ENCODE peak calls at places on chromosomes 1 and 21, in nine cellular contexts. One of them, this sample, is unnamed.

GRCh38 chr21:36504067-36505058 is 24.4 kb upstream of the CLDN14 start:
- DNase-seq in esophagus squamous epithelium: no peak
- DNase-seq in GM12878: no peak
- DNase-seq in endodermal cell: no peak
- DNase-seq in heart left ventricle: no peak
- DNase-seq in cardiac muscle cell: peak
- DNase-seq in ascending aorta: no peak
- DNase-seq in AG09309: peak
- DNase-seq in retinal pigment epithelial cell: no peak
- DNase-seq in this sample: peak

GRCh38 chr1:188642585-188643168 is 1813.9 kb downstream of the PLA2G4A start:
- DNase-seq in esophagus squamous epithelium: no peak
- DNase-seq in GM12878: no peak
- DNase-seq in endodermal cell: no peak
- DNase-seq in heart left ventricle: no peak
- DNase-seq in cardiac muscle cell: no peak
- DNase-seq in ascending aorta: no peak
- DNase-seq in AG09309: no peak
- DNase-seq in retinal pigment epithelial cell: no peak
- DNase-seq in this sample: no peak

GRCh38 chr1:55848906-55849305 is 633.7 kb upstream of the USP24 start:
- DNase-seq in esophagus squamous epithelium: no peak
- DNase-seq in GM12878: no peak
- DNase-seq in endodermal cell: peak
- DNase-seq in heart left ventricle: no peak
- DNase-seq in cardiac muscle cell: no peak
- DNase-seq in ascending aorta: no peak
- DNase-seq in AG09309: no peak
- DNase-seq in retinal pigment epithelial cell: no peak
- DNase-seq in this sample: no peak

GRCh38 chr1:154953611-154954038 is 2.3 kb downstream of the PBXIP1 start:
- DNase-seq in esophagus squamous epithelium: no peak
- DNase-seq in GM12878: no peak
- DNase-seq in endodermal cell: no peak
- DNase-seq in heart left ventricle: no peak
- DNase-seq in cardiac muscle cell: peak
- DNase-seq in ascending aorta: no peak
- DNase-seq in AG09309: no peak
- DNase-seq in retinal pigment epithelial cell: no peak
- DNase-seq in this sample: no peak

GRCh38 chr1:906532-907420 is 16.9 kb upstream of the SAMD11 start:
- DNase-seq in esophagus squamous epithelium: no peak
- DNase-seq in GM12878: no peak
- DNase-seq in endodermal cell: peak
- DNase-seq in heart left ventricle: peak
- DNase-seq in cardiac muscle cell: peak
- DNase-seq in ascending aorta: peak
- DNase-seq in AG09309: no peak
- DNase-seq in retinal pigment epithelial cell: no peak
- DNase-seq in this sample: peak

GRCh38 chr1:53135735-53136114 is 6.7 kb downstream of the SLC1A7 start:
- DNase-seq in esophagus squamous epithelium: no peak
- DNase-seq in GM12878: no peak
- DNase-seq in endodermal cell: no peak
- DNase-seq in heart left ventricle: no peak
- DNase-seq in cardiac muscle cell: no peak
- DNase-seq in ascending aorta: no peak
- DNase-seq in AG09309: no peak
- DNase-seq in retinal pigment epithelial cell: no peak
- DNase-seq in this sample: no peak

GRCh38 chr1:56120021-56120420 is 459.3 kb downstream of the PLPP3 start:
- DNase-seq in esophagus squamous epithelium: no peak
- DNase-seq in GM12878: no peak
- DNase-seq in endodermal cell: no peak
- DNase-seq in heart left ventricle: no peak
- DNase-seq in cardiac muscle cell: no peak
- DNase-seq in ascending aorta: no peak
- DNase-seq in AG09309: no peak
- DNase-seq in retinal pigment epithelial cell: no peak
- DNase-seq in this sample: no peak

GRCh38 chr1:34164510-34165381 is at the start of gene CSMD2:
- DNase-seq in esophagus squamous epithelium: no peak
- DNase-seq in GM12878: no peak
- DNase-seq in endodermal cell: peak
- DNase-seq in heart left ventricle: no peak
- DNase-seq in cardiac muscle cell: peak
- DNase-seq in ascending aorta: no peak
- DNase-seq in AG09309: peak
- DNase-seq in retinal pigment epithelial cell: no peak
- DNase-seq in this sample: no peak

GRCh38 chr21:44485796-44486195 is 30.5 kb downstream of the LRRC3 start:
- DNase-seq in esophagus squamous epithelium: no peak
- DNase-seq in GM12878: no peak
- DNase-seq in endodermal cell: no peak
- DNase-seq in heart left ventricle: no peak
- DNase-seq in cardiac muscle cell: no peak
- DNase-seq in ascending aorta: no peak
- DNase-seq in AG09309: no peak
- DNase-seq in retinal pigment epithelial cell: no peak
- DNase-seq in this sample: no peak

GRCh38 chr21:44483288-44484237 is 28.3 kb downstream of the LRRC3 start:
- DNase-seq in esophagus squamous epithelium: no peak
- DNase-seq in GM12878: no peak
- DNase-seq in endodermal cell: no peak
- DNase-seq in heart left ventricle: no peak
- DNase-seq in cardiac muscle cell: no peak
- DNase-seq in ascending aorta: no peak
- DNase-seq in AG09309: peak
- DNase-seq in retinal pigment epithelial cell: no peak
- DNase-seq in this sample: no peak

GRCh38 chr21:44484498-44485253 is 29.4 kb downstream of the LRRC3 start:
- DNase-seq in esophagus squamous epithelium: no peak
- DNase-seq in GM12878: no peak
- DNase-seq in endodermal cell: no peak
- DNase-seq in heart left ventricle: no peak
- DNase-seq in cardiac muscle cell: no peak
- DNase-seq in ascending aorta: no peak
- DNase-seq in AG09309: no peak
- DNase-seq in retinal pigment epithelial cell: no peak
- DNase-seq in this sample: no peak

GRCh38 chr21:44486302-44486701 is 31.0 kb downstream of the LRRC3 start:
- DNase-seq in esophagus squamous epithelium: no peak
- DNase-seq in GM12878: no peak
- DNase-seq in endodermal cell: no peak
- DNase-seq in heart left ventricle: no peak
- DNase-seq in cardiac muscle cell: no peak
- DNase-seq in ascending aorta: no peak
- DNase-seq in AG09309: no peak
- DNase-seq in retinal pigment epithelial cell: no peak
- DNase-seq in this sample: no peak

DNA sequence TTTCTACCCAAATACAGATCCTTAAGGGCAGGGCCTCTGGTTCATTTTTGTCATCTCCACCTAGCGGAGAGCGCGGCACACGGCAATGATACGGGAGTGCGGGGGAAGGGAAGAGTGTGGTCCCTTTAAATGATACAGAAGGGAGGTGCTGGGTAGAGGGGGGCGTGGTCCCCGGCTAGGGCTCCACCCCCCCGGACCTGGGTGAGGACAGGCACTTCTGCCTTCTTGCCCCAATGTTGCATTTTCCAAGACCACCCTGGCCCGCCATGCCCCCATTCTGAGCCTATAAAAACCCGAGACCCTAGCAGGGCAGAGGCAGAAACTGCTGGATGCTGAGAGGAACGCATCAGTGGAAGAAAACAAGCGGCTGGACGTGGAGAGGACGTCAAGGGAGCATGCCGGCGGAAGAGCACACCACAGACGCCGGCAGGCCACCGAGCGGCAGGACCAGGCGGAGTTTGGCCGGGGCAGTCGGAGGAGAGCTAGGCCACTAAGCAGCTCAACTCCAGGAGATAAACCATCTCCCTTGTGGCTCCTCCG is 30.0 kb downstream of the LRRC3 start:
- DNase-seq in esophagus squamous epithelium: no peak
- DNase-seq in GM12878: no peak
- DNase-seq in endodermal cell: peak
- DNase-seq in heart left ventricle: no peak
- DNase-seq in cardiac muscle cell: peak
- DNase-seq in ascending aorta: no peak
- DNase-seq in AG09309: peak
- DNase-seq in retinal pigment epithelial cell: no peak
- DNase-seq in this sample: no peak
- H3K4me3 ChIP-seq in esophagus squamous epithelium: peak
- H3K4me3 ChIP-seq in GM12878: no peak
- H3K4me3 ChIP-seq in endodermal cell: no peak
- H3K4me3 ChIP-seq in heart left ventricle: no peak
- H3K4me3 ChIP-seq in cardiac muscle cell: peak
- H3K4me3 ChIP-seq in ascending aorta: peak
- H3K4me3 ChIP-seq in AG09309: peak
- H3K4me3 ChIP-seq in retinal pigment epithelial cell: peak
- H3K4me3 ChIP-seq in this sample: no peak

DNA sequence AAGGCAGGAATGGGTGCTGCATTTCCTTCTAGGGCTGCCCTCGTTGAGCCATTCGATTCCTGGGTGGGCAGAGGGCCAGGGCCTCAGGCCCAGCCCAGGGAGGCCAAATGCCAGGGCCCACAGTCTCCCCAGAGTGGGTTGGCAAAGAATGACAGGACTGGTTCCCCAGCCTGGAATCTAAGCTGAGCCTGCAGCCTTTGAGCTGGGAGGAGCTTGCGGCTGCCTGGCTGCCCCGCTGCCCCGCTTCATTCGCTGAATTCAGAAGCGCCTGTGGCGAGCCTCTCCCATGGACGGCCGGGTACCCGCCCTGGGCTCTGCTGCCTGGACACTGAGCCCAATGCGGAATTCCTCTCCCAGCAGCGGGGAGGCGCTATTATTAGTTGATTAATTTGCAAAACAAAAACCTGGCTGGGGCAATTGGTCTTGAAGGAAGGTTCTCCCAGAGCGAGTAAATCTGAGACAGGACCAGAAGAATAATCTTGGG is 32.3 kb upstream of the TARDBP start:
- DNase-seq in esophagus squamous epithelium: no peak
- DNase-seq in GM12878: no peak
- DNase-seq in endodermal cell: peak
- DNase-seq in heart left ventricle: peak
- DNase-seq in cardiac muscle cell: peak
- DNase-seq in ascending aorta: peak
- DNase-seq in AG09309: peak
- DNase-seq in retinal pigment epithelial cell: peak
- DNase-seq in this sample: no peak
- TF ChIP-seq CTCF in esophagus squamous epithelium: peak
- TF ChIP-seq CTCF in GM12878: no peak
- TF ChIP-seq CTCF in endodermal cell: peak
- TF ChIP-seq CTCF in heart left ventricle: peak
- TF ChIP-seq CTCF in cardiac muscle cell: peak
- TF ChIP-seq CTCF in ascending aorta: peak
- TF ChIP-seq CTCF in AG09309: peak
- TF ChIP-seq CTCF in retinal pigment epithelial cell: peak
- TF ChIP-seq CTCF in this sample: no peak

GRCh38 chr1:11720033-11720376 is 15.9 kb upstream of the AGTRAP start:
- DNase-seq in esophagus squamous epithelium: no peak
- DNase-seq in GM12878: no peak
- DNase-seq in endodermal cell: no peak
- DNase-seq in heart left ventricle: no peak
- DNase-seq in cardiac muscle cell: no peak
- DNase-seq in ascending aorta: no peak
- DNase-seq in AG09309: no peak
- DNase-seq in retinal pigment epithelial cell: no peak
- DNase-seq in this sample: no peak

GRCh38 chr1:11720523-11720922 is 15.4 kb upstream of the AGTRAP start:
- DNase-seq in esophagus squamous epithelium: no peak
- DNase-seq in GM12878: no peak
- DNase-seq in endodermal cell: no peak
- DNase-seq in heart left ventricle: no peak
- DNase-seq in cardiac muscle cell: no peak
- DNase-seq in ascending aorta: no peak
- DNase-seq in AG09309: no peak
- DNase-seq in retinal pigment epithelial cell: no peak
- DNase-seq in this sample: no peak

GRCh38 chr1:11721301-11721700 is 14.6 kb upstream of the AGTRAP start:
- DNase-seq in esophagus squamous epithelium: no peak
- DNase-seq in GM12878: no peak
- DNase-seq in endodermal cell: no peak
- DNase-seq in heart left ventricle: no peak
- DNase-seq in cardiac muscle cell: no peak
- DNase-seq in ascending aorta: no peak
- DNase-seq in AG09309: no peak
- DNase-seq in retinal pigment epithelial cell: no peak
- DNase-seq in this sample: no peak

GRCh38 chr1:11714831-11715574 is 20.9 kb upstream of the AGTRAP start:
- DNase-seq in esophagus squamous epithelium: no peak
- DNase-seq in GM12878: no peak
- DNase-seq in endodermal cell: no peak
- DNase-seq in heart left ventricle: no peak
- DNase-seq in cardiac muscle cell: no peak
- DNase-seq in ascending aorta: no peak
- DNase-seq in AG09309: no peak
- DNase-seq in retinal pigment epithelial cell: no peak
- DNase-seq in this sample: no peak

DNA sequence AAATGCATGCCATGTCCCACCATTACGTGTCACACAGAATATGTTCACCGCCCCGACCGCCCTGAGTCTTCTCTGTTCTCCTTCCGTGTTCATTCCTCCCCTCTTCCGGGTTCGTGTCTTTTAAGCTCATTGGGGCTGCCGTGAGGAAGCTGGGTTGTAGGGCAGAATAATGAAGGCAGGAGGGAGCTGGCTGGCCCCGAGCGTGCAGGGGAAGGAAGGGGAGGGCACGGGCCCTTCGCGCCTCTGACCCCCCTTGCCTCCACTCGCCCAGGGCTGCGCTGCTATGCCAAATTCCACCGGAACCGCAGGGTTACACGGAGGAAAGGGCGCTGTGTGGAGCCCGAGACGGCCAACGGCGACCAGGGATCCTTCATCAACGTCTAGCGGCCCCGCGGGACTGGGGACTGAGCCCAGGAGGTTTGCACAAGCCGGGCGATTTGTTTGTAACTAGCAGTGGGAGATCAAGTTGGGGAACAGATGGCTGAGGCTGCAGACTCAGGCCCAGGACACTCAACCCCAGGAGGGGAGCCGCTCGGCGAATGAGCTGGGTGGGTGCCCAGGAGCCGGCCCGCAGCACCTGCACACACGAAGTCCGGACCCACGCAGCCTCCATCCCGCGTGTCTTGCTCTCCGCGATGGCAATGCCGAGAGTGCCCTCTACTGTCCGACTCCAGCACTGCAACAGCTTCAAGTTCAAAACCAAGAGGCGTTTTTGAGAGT is 16.5 kb upstream of the AGTRAP start:
- DNase-seq in esophagus squamous epithelium: peak
- DNase-seq in GM12878: no peak
- DNase-seq in endodermal cell: peak
- DNase-seq in heart left ventricle: peak
- DNase-seq in cardiac muscle cell: peak
- DNase-seq in ascending aorta: peak
- DNase-seq in AG09309: no peak
- DNase-seq in retinal pigment epithelial cell: no peak
- DNase-seq in this sample: peak
- H3K4me3 ChIP-seq in esophagus squamous epithelium: peak
- H3K4me3 ChIP-seq in GM12878: peak
- H3K4me3 ChIP-seq in endodermal cell: no peak
- H3K4me3 ChIP-seq in heart left ventricle: no peak
- H3K4me3 ChIP-seq in cardiac muscle cell: no peak
- H3K4me3 ChIP-seq in ascending aorta: peak
- H3K4me3 ChIP-seq in AG09309: peak
- H3K4me3 ChIP-seq in retinal pigment epithelial cell: peak
- H3K4me3 ChIP-seq in this sample: peak

DNA sequence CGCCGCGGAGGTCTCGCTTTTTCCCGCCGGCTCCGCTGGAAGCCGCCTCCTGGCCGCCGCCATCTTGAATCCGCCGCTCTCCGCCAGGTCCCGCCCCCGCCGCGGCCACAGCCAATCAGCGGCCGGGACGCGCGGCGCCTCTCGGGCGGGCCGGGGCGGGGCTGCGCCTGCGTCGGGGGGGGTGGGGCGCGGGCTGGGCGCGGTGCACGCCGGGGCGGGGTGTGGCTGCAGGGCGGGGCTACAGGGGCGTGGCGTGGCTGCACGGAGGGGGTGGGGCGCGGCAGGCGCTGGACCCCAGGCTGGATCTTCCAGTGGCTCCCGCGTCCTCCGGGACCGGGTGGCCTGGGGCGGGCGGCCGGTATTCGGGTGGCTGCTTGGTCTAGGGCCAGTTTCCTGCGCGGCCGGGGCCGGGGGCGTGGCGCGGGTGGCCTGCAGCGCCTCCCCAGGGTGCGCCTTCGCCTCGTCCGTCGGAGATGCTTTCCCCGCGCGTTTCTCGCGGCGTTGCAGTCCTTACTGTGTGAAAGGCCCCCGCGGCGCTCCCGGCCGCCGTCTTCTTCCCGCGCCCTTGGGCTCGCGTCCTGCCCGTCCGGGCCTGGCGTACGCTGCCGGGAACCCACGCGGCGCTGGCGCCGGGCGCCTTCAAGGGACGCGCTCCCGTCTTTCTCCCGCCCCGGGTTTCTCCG is 575 bp downstream of the PCNT start:
- DNase-seq in esophagus squamous epithelium: peak
- DNase-seq in GM12878: no peak
- DNase-seq in endodermal cell: peak
- DNase-seq in heart left ventricle: peak
- DNase-seq in cardiac muscle cell: peak
- DNase-seq in ascending aorta: no peak
- DNase-seq in AG09309: peak
- DNase-seq in retinal pigment epithelial cell: no peak
- DNase-seq in this sample: peak
- TF ChIP-seq CTCF in esophagus squamous epithelium: no peak
- TF ChIP-seq CTCF in GM12878: no peak
- TF ChIP-seq CTCF in endodermal cell: no peak
- TF ChIP-seq CTCF in heart left ventricle: peak
- TF ChIP-seq CTCF in cardiac muscle cell: peak
- TF ChIP-seq CTCF in ascending aorta: peak
- TF ChIP-seq CTCF in AG09309: peak
- TF ChIP-seq CTCF in retinal pigment epithelial cell: no peak
- TF ChIP-seq CTCF in this sample: peak

This sample was measured in GM12865.